ENCODE peak calls at places on chromosomes 12 and 14, in four cellular contexts. Q, Y, W and K are unnamed samples.

GRCh38 chr12:76080017-76080728 is 4.3 kb downstream of the NAP1L1 start:
- DNase-seq in Q (no peak), Y (no peak), W (no peak), K (no peak)

GRCh38 chr12:118680361-118680963 is 300.9 kb upstream of the SRRM4 start:
- DNase-seq in Q (peak), Y (no peak), W (no peak), K (peak)

GRCh38 chr14:24232645-24233537 is at the start of gene GMPR2:
- DNase-seq in Q (no peak), Y (peak), W (no peak), K (no peak)

GRCh38 chr14:90562652-90563051 is 165.8 kb downstream of the CALM1 start:
- DNase-seq in Q (no peak), Y (no peak), W (no peak), K (no peak)

GRCh38 chr14:63039800-63040380 is 5.4 kb downstream of the KCNH5 start:
- DNase-seq in Q (no peak), Y (peak), W (no peak), K (peak)

GRCh38 chr14:103500148-103500990 is 22.3 kb downstream of the CKB start:
- DNase-seq in Q (peak), Y (peak), W (peak), K (peak)

GRCh38 chr12:130951636-130952035 is 2.1 kb upstream of the ADGRD1 start:
- DNase-seq in Q (no peak), Y (no peak), W (no peak), K (no peak)

GRCh38 chr12:58977476-58977875 is 57.2 kb upstream of the LRIG3 start:
- DNase-seq in Q (no peak), Y (no peak), W (no peak), K (no peak)

GRCh38 chr12:120199595-120200306 is 1.2 kb downstream of the RPLP0 start:
- DNase-seq in Q (no peak), Y (no peak), W (no peak), K (no peak)

GRCh38 chr12:77943466-77943865 is 112.8 kb downstream of the NAV3 start:
- DNase-seq in Q (no peak), Y (no peak), W (no peak), K (no peak)